ENCODE peak calls at places on chromosomes 16 and 17, in nine cellular contexts. One of them, this sample, is unnamed.
A peak's percentile ranks its signal among the peaks of the same experiment; 100 is the strongest.

GRCh38 chr17:75806822-75807500 is 22.4 kb downstream of the UNK start:
- DNase-seq in sigmoid colon: no peak
- DNase-seq in right lobe of liver: peak; percentile 12
- DNase-seq in left ventricle myocardium inferior: peak; percentile 57
- DNase-seq in neuronal stem cell: no peak
- DNase-seq in effector memory CD4-positive, alpha-beta T cell: no peak
- DNase-seq in heart left ventricle: no peak
- DNase-seq in mesenchymal stem cell: no peak
- DNase-seq in transverse colon: no peak
- DNase-seq in this sample: no peak

GRCh38 chr17:80220709-80221215 is 535 bp downstream of the SLC26A11 start:
- DNase-seq in sigmoid colon: peak; percentile 78
- DNase-seq in right lobe of liver: no peak
- DNase-seq in left ventricle myocardium inferior: no peak
- DNase-seq in neuronal stem cell: no peak
- DNase-seq in effector memory CD4-positive, alpha-beta T cell: no peak
- DNase-seq in heart left ventricle: no peak
- DNase-seq in mesenchymal stem cell: peak; percentile 28
- DNase-seq in transverse colon: peak; percentile 23
- DNase-seq in this sample: peak; percentile 36

GRCh38 chr17:27554152-27554551 is 76.8 kb upstream of the LGALS9 start:
- DNase-seq in sigmoid colon: no peak
- DNase-seq in right lobe of liver: no peak
- DNase-seq in left ventricle myocardium inferior: no peak
- DNase-seq in neuronal stem cell: no peak
- DNase-seq in effector memory CD4-positive, alpha-beta T cell: no peak
- DNase-seq in heart left ventricle: peak; percentile 39
- DNase-seq in mesenchymal stem cell: no peak
- DNase-seq in transverse colon: no peak
- DNase-seq in this sample: no peak

GRCh38 chr17:69577098-69577497 is 162.6 kb downstream of the MAP2K6 start:
- DNase-seq in sigmoid colon: no peak
- DNase-seq in right lobe of liver: no peak
- DNase-seq in left ventricle myocardium inferior: no peak
- DNase-seq in neuronal stem cell: no peak
- DNase-seq in effector memory CD4-positive, alpha-beta T cell: no peak
- DNase-seq in heart left ventricle: no peak
- DNase-seq in mesenchymal stem cell: no peak
- DNase-seq in transverse colon: no peak
- DNase-seq in this sample: no peak

GRCh38 chr16:55552621-55553020 is 13.9 kb upstream of the CAPNS2 start:
- DNase-seq in sigmoid colon: no peak
- DNase-seq in right lobe of liver: no peak
- DNase-seq in left ventricle myocardium inferior: no peak
- DNase-seq in neuronal stem cell: no peak
- DNase-seq in effector memory CD4-positive, alpha-beta T cell: no peak
- DNase-seq in heart left ventricle: no peak
- DNase-seq in mesenchymal stem cell: peak; percentile 67
- DNase-seq in transverse colon: no peak
- DNase-seq in this sample: no peak

GRCh38 chr17:45948881-45949624 is 50.0 kb upstream of the STH start:
- DNase-seq in sigmoid colon: peak; percentile 86
- DNase-seq in right lobe of liver: peak; percentile 84
- DNase-seq in left ventricle myocardium inferior: peak; percentile 78
- DNase-seq in neuronal stem cell: peak; percentile 41
- DNase-seq in effector memory CD4-positive, alpha-beta T cell: peak; percentile 20
- DNase-seq in heart left ventricle: peak; percentile 74
- DNase-seq in mesenchymal stem cell: peak; percentile 76
- DNase-seq in transverse colon: peak; percentile 76
- DNase-seq in this sample: peak; percentile 54

GRCh38 chr17:42472709-42473521 is 14.2 kb downstream of the ATP6V0A1 start:
- DNase-seq in sigmoid colon: no peak
- DNase-seq in right lobe of liver: no peak
- DNase-seq in left ventricle myocardium inferior: no peak
- DNase-seq in neuronal stem cell: no peak
- DNase-seq in effector memory CD4-positive, alpha-beta T cell: no peak
- DNase-seq in heart left ventricle: no peak
- DNase-seq in mesenchymal stem cell: peak; percentile 74
- DNase-seq in transverse colon: no peak
- DNase-seq in this sample: no peak

GRCh38 chr16:3060339-3061127 is 4.9 kb upstream of the IL32 start:
- DNase-seq in sigmoid colon: no peak
- DNase-seq in right lobe of liver: peak; percentile 55
- DNase-seq in left ventricle myocardium inferior: no peak
- DNase-seq in neuronal stem cell: no peak
- DNase-seq in effector memory CD4-positive, alpha-beta T cell: no peak
- DNase-seq in heart left ventricle: no peak
- DNase-seq in mesenchymal stem cell: no peak
- DNase-seq in transverse colon: no peak
- DNase-seq in this sample: no peak

GRCh38 chr17:48457080-48457836 is 27.2 kb upstream of the SKAP1 start:
- DNase-seq in sigmoid colon: peak; percentile 76
- DNase-seq in right lobe of liver: peak; percentile 63
- DNase-seq in left ventricle myocardium inferior: peak; percentile 24
- DNase-seq in neuronal stem cell: peak; percentile 60
- DNase-seq in effector memory CD4-positive, alpha-beta T cell: peak; percentile 69
- DNase-seq in heart left ventricle: peak; percentile 32
- DNase-seq in mesenchymal stem cell: peak; percentile 72
- DNase-seq in transverse colon: peak; percentile 61
- DNase-seq in this sample: peak; percentile 16

GRCh38 chr17:19274893-19275292 is 37.7 kb downstream of the EPN2 start:
- DNase-seq in sigmoid colon: peak; percentile 48
- DNase-seq in right lobe of liver: no peak
- DNase-seq in left ventricle myocardium inferior: no peak
- DNase-seq in neuronal stem cell: no peak
- DNase-seq in effector memory CD4-positive, alpha-beta T cell: no peak
- DNase-seq in heart left ventricle: no peak
- DNase-seq in mesenchymal stem cell: no peak
- DNase-seq in transverse colon: no peak
- DNase-seq in this sample: no peak

GRCh38 chr17:13540546-13540945 is 61.2 kb downstream of the HS3ST3A1 start:
- DNase-seq in sigmoid colon: no peak
- DNase-seq in right lobe of liver: no peak
- DNase-seq in left ventricle myocardium inferior: no peak
- DNase-seq in neuronal stem cell: no peak
- DNase-seq in effector memory CD4-positive, alpha-beta T cell: no peak
- DNase-seq in heart left ventricle: no peak
- DNase-seq in mesenchymal stem cell: no peak
- DNase-seq in transverse colon: no peak
- DNase-seq in this sample: no peak

GRCh38 chr16:31148281-31148728 is 1.6 kb downstream of the PRSS36 start:
- DNase-seq in sigmoid colon: no peak
- DNase-seq in right lobe of liver: no peak
- DNase-seq in left ventricle myocardium inferior: no peak
- DNase-seq in neuronal stem cell: no peak
- DNase-seq in effector memory CD4-positive, alpha-beta T cell: no peak
- DNase-seq in heart left ventricle: no peak
- DNase-seq in mesenchymal stem cell: no peak
- DNase-seq in transverse colon: peak; percentile 88
- DNase-seq in this sample: no peak

GRCh38 chr17:77451894-77452852 is 311.4 kb downstream of the SEC14L1 start:
- DNase-seq in sigmoid colon: peak; percentile 94
- DNase-seq in right lobe of liver: no peak
- DNase-seq in left ventricle myocardium inferior: peak; percentile 76
- DNase-seq in neuronal stem cell: no peak
- DNase-seq in effector memory CD4-positive, alpha-beta T cell: no peak
- DNase-seq in heart left ventricle: peak; percentile 74
- DNase-seq in mesenchymal stem cell: peak; percentile 90
- DNase-seq in transverse colon: peak; percentile 83
- DNase-seq in this sample: peak; percentile 69

GRCh38 chr16:73046484-73047214 is 1.3 kb downstream of the ZFHX3 start:
- DNase-seq in sigmoid colon: peak; percentile 59
- DNase-seq in right lobe of liver: no peak
- DNase-seq in left ventricle myocardium inferior: no peak
- DNase-seq in neuronal stem cell: no peak
- DNase-seq in effector memory CD4-positive, alpha-beta T cell: no peak
- DNase-seq in heart left ventricle: no peak
- DNase-seq in mesenchymal stem cell: no peak
- DNase-seq in transverse colon: no peak
- DNase-seq in this sample: no peak

GRCh38 chr16:57996406-57997175 is 3.9 kb downstream of the ZNF319 start:
- DNase-seq in sigmoid colon: no peak
- DNase-seq in right lobe of liver: peak; percentile 54
- DNase-seq in left ventricle myocardium inferior: no peak
- DNase-seq in neuronal stem cell: no peak
- DNase-seq in effector memory CD4-positive, alpha-beta T cell: no peak
- DNase-seq in heart left ventricle: no peak
- DNase-seq in mesenchymal stem cell: no peak
- DNase-seq in transverse colon: no peak
- DNase-seq in this sample: no peak

GRCh38 chr16:23013484-23013883 is 135.8 kb downstream of the USP31 start:
- DNase-seq in sigmoid colon: no peak
- DNase-seq in right lobe of liver: no peak
- DNase-seq in left ventricle myocardium inferior: no peak
- DNase-seq in neuronal stem cell: no peak
- DNase-seq in effector memory CD4-positive, alpha-beta T cell: no peak
- DNase-seq in heart left ventricle: no peak
- DNase-seq in mesenchymal stem cell: no peak
- DNase-seq in transverse colon: no peak
- DNase-seq in this sample: no peak

GRCh38 chr17:81910840-81911276 is 341 bp downstream of the PCYT2 start:
- DNase-seq in sigmoid colon: peak; percentile 66
- DNase-seq in right lobe of liver: no peak
- DNase-seq in left ventricle myocardium inferior: no peak
- DNase-seq in neuronal stem cell: no peak
- DNase-seq in effector memory CD4-positive, alpha-beta T cell: no peak
- DNase-seq in heart left ventricle: no peak
- DNase-seq in mesenchymal stem cell: no peak
- DNase-seq in transverse colon: peak; percentile 36
- DNase-seq in this sample: peak; percentile 46

DNA sequence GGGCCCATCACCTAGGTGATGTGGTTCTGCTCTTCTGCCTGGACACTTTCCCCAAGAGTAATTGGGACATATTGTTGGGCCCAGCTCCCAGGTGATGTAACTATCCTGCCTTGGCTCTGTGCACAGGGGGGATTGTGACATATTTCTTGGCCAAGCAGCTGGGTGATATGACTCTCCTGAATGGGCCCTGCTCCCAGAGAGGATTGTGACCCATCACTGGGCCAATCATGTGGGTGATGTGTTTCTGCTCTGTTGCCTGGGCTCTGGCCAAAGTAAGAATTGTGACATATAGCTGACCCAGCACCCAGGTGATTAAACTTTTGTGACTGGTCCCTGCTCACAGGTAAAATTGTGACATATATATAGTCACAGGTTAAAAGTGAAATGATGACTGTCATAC is 1904.9 kb downstream of the TP53TG3F start:
- DNase-seq in sigmoid colon: no peak
- DNase-seq in right lobe of liver: no peak
- DNase-seq in left ventricle myocardium inferior: no peak
- DNase-seq in neuronal stem cell: no peak
- DNase-seq in effector memory CD4-positive, alpha-beta T cell: no peak
- DNase-seq in heart left ventricle: no peak
- DNase-seq in mesenchymal stem cell: no peak
- DNase-seq in transverse colon: no peak
- DNase-seq in this sample: no peak
- H3K9me3 ChIP-seq in sigmoid colon: no peaks in the 10 kb centered on the region
- H3K9me3 ChIP-seq in right lobe of liver: no peaks in the 10 kb centered on the region
- H3K9me3 ChIP-seq in left ventricle myocardium inferior: no peaks in the 10 kb centered on the region
- H3K9me3 ChIP-seq in neuronal stem cell: no peaks in the 10 kb centered on the region
- H3K9me3 ChIP-seq in effector memory CD4-positive, alpha-beta T cell: peaks cover 5% of the 10 kb centered on the region
- H3K9me3 ChIP-seq in heart left ventricle: no peaks in the 10 kb centered on the region
- H3K9me3 ChIP-seq in mesenchymal stem cell: peaks cover 10% of the 10 kb centered on the region
- H3K9me3 ChIP-seq in transverse colon: no peaks in the 10 kb centered on the region
- H3K9me3 ChIP-seq in this sample: no peaks in the 10 kb centered on the region

DNA sequence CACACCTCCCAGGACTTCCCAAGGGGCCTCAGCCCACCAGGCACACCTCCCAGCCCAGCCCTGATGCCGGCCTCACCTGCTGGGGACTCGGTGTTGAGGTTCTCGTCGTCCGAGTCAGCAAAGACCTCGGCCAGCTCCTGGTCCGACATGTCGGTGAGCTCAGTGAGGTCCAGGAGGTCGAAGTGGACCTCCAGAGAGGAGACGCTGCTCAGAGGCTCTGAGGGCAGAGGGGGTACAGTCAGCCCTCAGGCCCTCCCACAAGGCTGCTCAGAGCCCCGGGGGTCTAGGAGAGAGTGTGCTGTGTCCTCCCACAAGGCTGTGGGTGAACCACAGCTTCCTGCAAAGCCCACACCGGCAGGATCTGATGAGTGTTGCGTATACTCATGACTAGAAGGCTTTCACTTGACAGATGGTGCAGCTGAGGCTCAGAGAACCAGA is 10.5 kb downstream of the DBNDD1 start:
- DNase-seq in sigmoid colon: no peak
- DNase-seq in right lobe of liver: no peak
- DNase-seq in left ventricle myocardium inferior: no peak
- DNase-seq in neuronal stem cell: no peak
- DNase-seq in effector memory CD4-positive, alpha-beta T cell: peak; percentile 18
- DNase-seq in heart left ventricle: no peak
- DNase-seq in mesenchymal stem cell: no peak
- DNase-seq in transverse colon: peak; percentile 35
- DNase-seq in this sample: no peak
- H3K27ac ChIP-seq in sigmoid colon: no peak overlapping the region
- H3K27ac ChIP-seq in right lobe of liver: no peak overlapping the region
- H3K27ac ChIP-seq in left ventricle myocardium inferior: no peak overlapping the region
- H3K27ac ChIP-seq in neuronal stem cell: no peak overlapping the region
- H3K27ac ChIP-seq in effector memory CD4-positive, alpha-beta T cell: no peak overlapping the region
- H3K27ac ChIP-seq in heart left ventricle: no peak overlapping the region
- H3K27ac ChIP-seq in mesenchymal stem cell: no peak overlapping the region
- H3K27ac ChIP-seq in transverse colon: no peak overlapping the region
- H3K27ac ChIP-seq in this sample: no peak overlapping the region

DNA sequence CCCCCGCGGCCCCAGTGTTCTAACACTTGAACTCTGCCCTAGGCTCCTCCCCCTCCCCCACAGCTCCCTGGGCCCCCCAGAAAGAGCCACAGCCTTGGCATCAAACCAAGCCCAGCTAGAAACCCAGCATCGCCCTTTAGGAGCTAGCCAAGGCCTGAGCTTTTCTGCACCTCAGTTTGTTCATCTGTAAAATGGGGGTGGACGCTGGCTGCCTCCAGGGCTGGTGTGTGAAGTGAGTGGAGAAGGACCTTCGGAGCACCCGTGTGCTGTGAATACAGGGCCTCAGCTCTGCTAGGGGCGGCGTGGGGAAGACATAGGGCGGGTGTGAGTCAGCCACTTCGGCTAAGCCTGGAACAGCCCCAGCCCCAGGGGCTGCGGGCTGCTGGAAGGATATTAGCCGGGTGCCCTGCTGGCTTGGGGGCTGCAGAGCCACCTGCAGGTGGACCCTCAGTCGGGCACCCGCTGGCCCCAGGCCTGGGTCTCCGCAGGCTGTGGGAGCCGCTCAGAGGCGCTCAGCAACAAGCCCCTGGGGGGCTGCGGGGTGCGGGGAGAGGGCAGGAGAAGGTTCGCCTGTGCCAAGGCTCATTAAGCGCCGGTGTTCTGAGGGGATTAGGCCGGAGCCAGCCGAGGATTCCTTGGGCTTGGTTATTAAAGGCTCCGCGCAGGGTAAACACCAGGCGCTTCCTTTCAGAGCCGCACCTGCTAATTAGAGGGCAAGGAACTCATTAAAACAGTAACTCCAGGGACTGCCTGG is 217.0 kb upstream of the CIBAR2 start:
- DNase-seq in sigmoid colon: no peak
- DNase-seq in right lobe of liver: no peak
- DNase-seq in left ventricle myocardium inferior: no peak
- DNase-seq in neuronal stem cell: peak; percentile 92
- DNase-seq in effector memory CD4-positive, alpha-beta T cell: no peak
- DNase-seq in heart left ventricle: no peak
- DNase-seq in mesenchymal stem cell: peak; percentile 82
- DNase-seq in transverse colon: peak; percentile 68
- DNase-seq in this sample: no peak
- H3K4me1 ChIP-seq in sigmoid colon: peaks cover 26% of the 10 kb centered on the region
- H3K4me1 ChIP-seq in right lobe of liver: peaks cover 3% of the 10 kb centered on the region
- H3K4me1 ChIP-seq in left ventricle myocardium inferior: peaks cover 41% of the 10 kb centered on the region
- H3K4me1 ChIP-seq in neuronal stem cell: peaks cover 55% of the 10 kb centered on the region
- H3K4me1 ChIP-seq in effector memory CD4-positive, alpha-beta T cell: no peaks in the 10 kb centered on the region
- H3K4me1 ChIP-seq in heart left ventricle: peaks cover 36% of the 10 kb centered on the region
- H3K4me1 ChIP-seq in mesenchymal stem cell: peaks cover 44% of the 10 kb centered on the region
- H3K4me1 ChIP-seq in transverse colon: peaks cover 50% of the 10 kb centered on the region
- H3K4me1 ChIP-seq in this sample: peaks cover 4% of the 10 kb centered on the region

GRCh38 chr17:22462461-22462860 is 770.1 kb downstream of the KCNJ18 start:
- DNase-seq in sigmoid colon: no peak
- DNase-seq in right lobe of liver: no peak
- DNase-seq in left ventricle myocardium inferior: no peak
- DNase-seq in neuronal stem cell: no peak
- DNase-seq in effector memory CD4-positive, alpha-beta T cell: no peak
- DNase-seq in heart left ventricle: no peak
- DNase-seq in mesenchymal stem cell: no peak
- DNase-seq in transverse colon: no peak
- DNase-seq in this sample: no peak
- H3K9me3 ChIP-seq in sigmoid colon: no peaks in the 10 kb centered on the region
- H3K9me3 ChIP-seq in right lobe of liver: no peaks in the 10 kb centered on the region
- H3K9me3 ChIP-seq in left ventricle myocardium inferior: peaks cover 16% of the 10 kb centered on the region
- H3K9me3 ChIP-seq in neuronal stem cell: no peaks in the 10 kb centered on the region
- H3K9me3 ChIP-seq in effector memory CD4-positive, alpha-beta T cell: no peaks in the 10 kb centered on the region
- H3K9me3 ChIP-seq in heart left ventricle: no peaks in the 10 kb centered on the region
- H3K9me3 ChIP-seq in mesenchymal stem cell: no peaks in the 10 kb centered on the region
- H3K9me3 ChIP-seq in transverse colon: no peaks in the 10 kb centered on the region
- H3K9me3 ChIP-seq in this sample: no peaks in the 10 kb centered on the region